ENCODE peak calls at places on chromosome 20, in nine cellular contexts. N, X, V, K, C, I, E, F and M are unnamed samples. For H3K27me3, the result is how much of the 10 kb centered on the place peaks cover.

GRCh38 chr20:9912858-9913434 is 74.1 kb upstream of the PAK5 start:
- DNase-seq in V (peak), F (peak), E (no peak), C (no peak), I (no peak), N (peak), X (peak), K (peak), M (no peak)

GRCh38 chr20:32297439-32297838 is 20.0 kb downstream of the KIF3B start:
- DNase-seq in F (no peak), X (no peak), V (no peak), I (no peak), N (no peak), C (no peak), K (no peak), E (no peak), M (no peak)

GRCh38 chr20:57564180-57564802 is 3.4 kb downstream of the PCK1 start:
- DNase-seq in F (no peak), K (no peak), I (no peak), N (no peak), C (no peak), E (peak), V (no peak), X (no peak), M (no peak)

GRCh38 chr20:1188347-1188746 is 3.6 kb upstream of the TMEM74B start:
- DNase-seq in F (no peak), C (no peak), X (no peak), E (no peak), K (no peak), I (no peak), N (no peak), V (no peak), M (no peak)

GRCh38 chr20:35320396-35321126 is 28.3 kb upstream of the FAM83C start:
- DNase-seq in I (no peak), N (no peak), F (peak), C (no peak), K (peak), E (peak), X (no peak), V (no peak), M (no peak)

GRCh38 chr20:21090112-21090737 is 15.9 kb downstream of the LINC00237 start:
- DNase-seq in V (no peak), K (no peak), C (no peak), I (no peak), E (no peak), F (no peak), N (no peak), X (no peak), M (no peak)

GRCh38 chr20:43934833-43935232 is 20.2 kb downstream of the TOX2 start:
- DNase-seq in C (no peak), N (no peak), K (no peak), V (no peak), F (no peak), X (no peak), E (no peak), I (no peak), M (no peak)

GRCh38 chr20:2814076-2814475 is 711 bp upstream of the C20orf141 start:
- DNase-seq in N (no peak), X (no peak), I (no peak), C (no peak), V (no peak), K (no peak), F (peak), E (peak), M (no peak)

GRCh38 chr20:45101333-45101850 is 465 bp upstream of the KCNS1 start:
- DNase-seq in X (no peak), K (no peak), F (no peak), N (no peak), I (no peak), E (peak), V (no peak), C (no peak), M (no peak)

GRCh38 chr20:42906120-42906519 is 283.6 kb downstream of the PTPRT start:
- DNase-seq in K (no peak), I (no peak), E (no peak), V (no peak), X (no peak), F (no peak), C (no peak), N (no peak), M (no peak)

GRCh38 chr20:64151634-64152530 is 12.4 kb upstream of the MYT1 start:
- DNase-seq in N (no peak), X (no peak), V (no peak), F (peak), E (peak), K (peak), C (no peak), I (no peak), M (no peak)

GRCh38 chr20:36540551-36541211 is 638 bp upstream of the MYL9 start:
- DNase-seq in X (no peak), E (no peak), V (no peak), C (no peak), N (no peak), F (no peak), I (no peak), K (no peak), M (no peak)

GRCh38 chr20:3645309-3646066 is 17.7 kb downstream of the GFRA4 start:
- DNase-seq in N (no peak), C (no peak), V (no peak), K (no peak), F (no peak), I (no peak), E (no peak), X (no peak), M (no peak)

GRCh38 chr20:41137412-41138216 is at the start of gene PLCG1:
- DNase-seq in X (peak), N (peak), K (peak), V (peak), F (peak), I (peak), E (peak), C (peak), M (peak)

GRCh38 chr20:48180039-48180438 is 394.8 kb upstream of the SULF2 start:
- DNase-seq in F (no peak), X (no peak), K (peak), V (no peak), N (no peak), I (no peak), E (no peak), C (no peak), M (no peak)

GRCh38 chr20:41786158-41786557 is 168.0 kb upstream of the CHD6 start:
- DNase-seq in F (peak), K (no peak), I (no peak), N (no peak), V (no peak), C (no peak), E (no peak), X (no peak), M (no peak)

GRCh38 chr20:16699287-16699686 is 30.5 kb upstream of the SNRPB2 start:
- DNase-seq in C (no peak), K (no peak), N (no peak), I (no peak), V (no peak), F (no peak), E (no peak), X (no peak), M (no peak)

GRCh38 chr20:57514273-57514751 is 10.6 kb downstream of the CTCFL start:
- DNase-seq in C (no peak), X (peak), K (peak), V (peak), N (peak), E (peak), F (peak), I (peak), M (peak)

GRCh38 chr20:49792006-49792405 is 20.6 kb upstream of the SLC9A8 start:
- DNase-seq in I (no peak), F (peak), X (no peak), V (no peak), N (no peak), E (no peak), K (no peak), C (no peak), M (no peak)

GRCh38 chr20:4814696-4815252 is 93.1 kb downstream of the PRND start:
- DNase-seq in K (no peak), I (no peak), N (no peak), V (peak), E (peak), X (no peak), C (peak), F (no peak), M (peak)

GRCh38 chr20:8073024-8073832 is 53.7 kb upstream of the TMX4 start:
- DNase-seq in F (peak), I (no peak), K (peak), E (no peak), V (peak), X (peak), C (no peak), N (no peak), M (no peak)

GRCh38 chr20:1524004-1524403 is 32.8 kb upstream of the SIRPB2 start:
- DNase-seq in E (no peak), V (peak), N (no peak), X (no peak), I (no peak), C (no peak), K (no peak), F (no peak), M (no peak)

GRCh38 chr20:33575302-33575701 is 85.4 kb downstream of the CBFA2T2 start:
- DNase-seq in N (no peak), F (no peak), K (no peak), V (no peak), X (peak), C (no peak), I (no peak), E (no peak), M (no peak)

GRCh38 chr20:1854246-1854645 is 41.0 kb upstream of the SIRPA start:
- DNase-seq in F (no peak), C (no peak), I (no peak), E (no peak), N (no peak), K (peak), X (no peak), V (no peak), M (no peak)

GRCh38 chr20:54340667-54341081 is 132.8 kb downstream of the PFDN4 start:
- DNase-seq in X (no peak), K (no peak), F (peak), V (no peak), E (peak), N (no peak), I (no peak), C (no peak), M (no peak)

GRCh38 chr20:41776450-41776849 is 158.3 kb upstream of the CHD6 start:
- DNase-seq in N (no peak), I (no peak), C (no peak), K (no peak), F (no peak), E (no peak), X (no peak), V (no peak), M (no peak)

GRCh38 chr20:46342451-46343357 is 34.4 kb upstream of the CDH22 start:
- DNase-seq in V (no peak), C (no peak), K (no peak), X (no peak), N (no peak), E (peak), I (no peak), F (no peak), M (no peak)

GRCh38 chr20:46343358-46344357 is 35.4 kb upstream of the CDH22 start:
- DNase-seq in F (no peak), K (no peak), N (no peak), V (no peak), X (no peak), E (peak), C (no peak), I (no peak), M (no peak)

GRCh38 chr20:46341374-46342044 is 33.2 kb upstream of the CDH22 start:
- DNase-seq in K (no peak), X (no peak), N (no peak), I (no peak), E (peak), V (no peak), C (no peak), F (no peak), M (no peak)

GRCh38 chr20:46344488-46345162 is 36.3 kb upstream of the CDH22 start:
- DNase-seq in F (no peak), I (no peak), E (peak), C (no peak), K (no peak), V (no peak), N (no peak), X (no peak), M (no peak)

DNA sequence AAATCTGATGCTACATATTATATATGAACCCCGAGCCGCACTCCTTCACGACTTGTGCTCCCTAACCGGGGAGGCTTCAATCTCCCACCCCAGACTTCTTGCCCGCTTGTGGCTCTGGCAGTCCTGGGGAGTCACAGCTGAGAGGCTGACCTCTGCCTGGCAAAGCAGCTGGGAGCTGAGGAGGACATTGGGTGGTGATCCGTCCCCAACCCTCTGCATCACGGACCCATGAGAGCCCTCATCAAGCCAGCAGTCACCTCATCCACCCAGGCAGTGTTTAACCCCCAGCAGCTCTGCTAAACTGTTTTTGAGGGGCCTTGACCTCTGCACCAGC is 33.7 kb upstream of the CDH22 start:
- DNase-seq in I (no peak), V (no peak), F (no peak), E (peak), X (no peak), C (no peak), N (no peak), K (no peak), M (no peak)
- H3K27me3 ChIP-seq in I (under half), V (under half), F (under half), E (under half), X (under half), C (under half), N (under half), K (under half), M (half or more)

DNA sequence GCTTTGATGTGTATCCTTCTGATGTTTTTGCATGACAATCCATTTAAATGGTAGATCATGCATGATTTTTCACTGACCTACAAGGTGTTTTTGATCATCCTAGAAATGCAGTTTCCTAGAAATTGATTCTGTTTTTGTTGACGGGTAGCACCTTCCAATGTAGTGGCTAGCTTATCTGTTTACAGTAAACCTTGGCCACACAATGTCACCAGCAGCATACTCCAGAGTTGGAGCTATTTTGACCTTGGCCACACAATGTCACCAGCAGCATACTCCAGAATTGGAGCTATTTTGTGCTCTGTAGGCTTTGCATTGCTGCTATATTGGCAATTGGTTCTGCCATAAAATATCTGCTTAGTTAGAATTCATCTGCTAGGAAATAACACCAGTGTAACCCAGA is 74.6 kb upstream of the NAA20 start:
- DNase-seq in C (no peak), V (no peak), I (no peak), E (no peak), N (no peak), X (no peak), K (no peak), F (no peak), M (no peak)
- H3K27ac ChIP-seq in C (no peak), V (peak), I (peak), E (no peak), N (peak), X (peak), K (no peak), F (no peak), M (peak)

GRCh38 chr20:63124782-63125580 is 91.0 kb downstream of the YTHDF1 start:
- DNase-seq in N (peak), E (peak), F (no peak), K (no peak), V (no peak), C (no peak), I (peak), X (no peak), M (no peak)

GRCh38 chr20:63123326-63123725 is 92.6 kb downstream of the YTHDF1 start:
- DNase-seq in E (peak), I (peak), C (no peak), V (no peak), F (no peak), N (peak), X (no peak), K (no peak), M (no peak)

GRCh38 chr20:63125581-63125892 is 90.4 kb downstream of the YTHDF1 start:
- DNase-seq in I (no peak), N (no peak), X (no peak), C (no peak), E (peak), F (no peak), V (no peak), K (no peak), M (no peak)

GRCh38 chr20:63122626-63123025 is 93.3 kb downstream of the YTHDF1 start:
- DNase-seq in X (no peak), N (no peak), K (no peak), F (no peak), E (peak), V (no peak), C (no peak), I (no peak), M (no peak)

GRCh38 chr20:63124092-63124781 is 91.7 kb downstream of the YTHDF1 start:
- DNase-seq in V (no peak), C (no peak), K (no peak), I (no peak), F (peak), X (no peak), N (peak), E (peak), M (peak)
- H3K27me3 ChIP-seq in V (under half), C (under half), K (half or more), I (under half), F (under half), X (under half), N (under half), E (under half), M (under half)

GRCh38 chr20:61135966-61136365 is 116.1 kb upstream of the CDH4 start:
- DNase-seq in F (no peak), K (no peak), N (no peak), X (no peak), I (no peak), V (no peak), C (no peak), E (no peak), M (no peak)
- H3K27ac ChIP-seq in F (no peak), K (no peak), N (no peak), X (no peak), I (no peak), V (no peak), C (no peak), E (no peak), M (no peak)